ENCODE peak calls at places on chromosomes 2 and 18, in nine cellular contexts. One of them, this sample, is unnamed.

GRCh38 chr2:105754999-105755398 is 10.3 kb downstream of the NCK2 start:
- DNase-seq in IMR-90: no peak
- DNase-seq in astrocyte of the spinal cord: no peak
- DNase-seq in HT-29: no peak
- DNase-seq in NT2/D1: no peak
- DNase-seq in nephron progenitor cell: no peak
- DNase-seq in tibial artery: no peak
- DNase-seq in aorta: no peak
- DNase-seq in H54: no peak
- DNase-seq in this sample: no peak

GRCh38 chr18:69889009-69889408 is 58.7 kb downstream of the CD226 start:
- DNase-seq in IMR-90: no peak
- DNase-seq in astrocyte of the spinal cord: no peak
- DNase-seq in HT-29: no peak
- DNase-seq in NT2/D1: no peak
- DNase-seq in nephron progenitor cell: no peak
- DNase-seq in tibial artery: no peak
- DNase-seq in aorta: no peak
- DNase-seq in H54: no peak
- DNase-seq in this sample: no peak

GRCh38 chr2:110215566-110216158 is 3.3 kb upstream of the MTLN start:
- DNase-seq in IMR-90: no peak
- DNase-seq in astrocyte of the spinal cord: no peak
- DNase-seq in HT-29: no peak
- DNase-seq in NT2/D1: no peak
- DNase-seq in nephron progenitor cell: no peak
- DNase-seq in tibial artery: no peak
- DNase-seq in aorta: no peak
- DNase-seq in H54: no peak
- DNase-seq in this sample: no peak

GRCh38 chr2:196336715-196337617 is 165.6 kb upstream of the STK17B start:
- DNase-seq in IMR-90: peak
- DNase-seq in astrocyte of the spinal cord: peak
- DNase-seq in HT-29: peak
- DNase-seq in NT2/D1: no peak
- DNase-seq in nephron progenitor cell: peak
- DNase-seq in tibial artery: no peak
- DNase-seq in aorta: no peak
- DNase-seq in H54: peak
- DNase-seq in this sample: peak

GRCh38 chr18:73593207-73593606 is 554.4 kb downstream of the FBXO15 start:
- DNase-seq in IMR-90: no peak
- DNase-seq in astrocyte of the spinal cord: no peak
- DNase-seq in HT-29: no peak
- DNase-seq in NT2/D1: no peak
- DNase-seq in nephron progenitor cell: no peak
- DNase-seq in tibial artery: no peak
- DNase-seq in aorta: no peak
- DNase-seq in H54: no peak
- DNase-seq in this sample: no peak

GRCh38 chr2:170052151-170052550 is 125.8 kb upstream of the MYO3B start:
- DNase-seq in IMR-90: peak
- DNase-seq in astrocyte of the spinal cord: peak
- DNase-seq in HT-29: no peak
- DNase-seq in NT2/D1: no peak
- DNase-seq in nephron progenitor cell: no peak
- DNase-seq in tibial artery: no peak
- DNase-seq in aorta: no peak
- DNase-seq in H54: no peak
- DNase-seq in this sample: peak

GRCh38 chr2:202104286-202104870 is 31.3 kb downstream of the KIAA2012 start:
- DNase-seq in IMR-90: peak
- DNase-seq in astrocyte of the spinal cord: peak
- DNase-seq in HT-29: peak
- DNase-seq in NT2/D1: no peak
- DNase-seq in nephron progenitor cell: peak
- DNase-seq in tibial artery: no peak
- DNase-seq in aorta: peak
- DNase-seq in H54: peak
- DNase-seq in this sample: peak

GRCh38 chr18:55096261-55097026 is 137.2 kb upstream of the CCDC68 start:
- DNase-seq in IMR-90: peak
- DNase-seq in astrocyte of the spinal cord: peak
- DNase-seq in HT-29: peak
- DNase-seq in NT2/D1: no peak
- DNase-seq in nephron progenitor cell: no peak
- DNase-seq in tibial artery: peak
- DNase-seq in aorta: no peak
- DNase-seq in H54: no peak
- DNase-seq in this sample: peak

GRCh38 chr2:182435754-182436153 is 8.9 kb upstream of the PDE1A start:
- DNase-seq in IMR-90: peak
- DNase-seq in astrocyte of the spinal cord: peak
- DNase-seq in HT-29: no peak
- DNase-seq in NT2/D1: no peak
- DNase-seq in nephron progenitor cell: no peak
- DNase-seq in tibial artery: no peak
- DNase-seq in aorta: no peak
- DNase-seq in H54: no peak
- DNase-seq in this sample: no peak

GRCh38 chr2:240997141-240997855 is 1.1 kb upstream of the SNED1 start:
- DNase-seq in IMR-90: no peak
- DNase-seq in astrocyte of the spinal cord: peak
- DNase-seq in HT-29: no peak
- DNase-seq in NT2/D1: no peak
- DNase-seq in nephron progenitor cell: no peak
- DNase-seq in tibial artery: peak
- DNase-seq in aorta: no peak
- DNase-seq in H54: no peak
- DNase-seq in this sample: peak

GRCh38 chr2:216478151-216478550 is 20.5 kb upstream of the RPL37A start:
- DNase-seq in IMR-90: peak
- DNase-seq in astrocyte of the spinal cord: peak
- DNase-seq in HT-29: no peak
- DNase-seq in NT2/D1: no peak
- DNase-seq in nephron progenitor cell: no peak
- DNase-seq in tibial artery: no peak
- DNase-seq in aorta: no peak
- DNase-seq in H54: peak
- DNase-seq in this sample: peak

GRCh38 chr2:141311430-141311829 is 819.4 kb downstream of the LRP1B start:
- DNase-seq in IMR-90: no peak
- DNase-seq in astrocyte of the spinal cord: no peak
- DNase-seq in HT-29: no peak
- DNase-seq in NT2/D1: no peak
- DNase-seq in nephron progenitor cell: no peak
- DNase-seq in tibial artery: no peak
- DNase-seq in aorta: no peak
- DNase-seq in H54: no peak
- DNase-seq in this sample: no peak

GRCh38 chr2:149410701-149411484 is 80.5 kb downstream of the LYPD6 start:
- DNase-seq in IMR-90: peak
- DNase-seq in astrocyte of the spinal cord: peak
- DNase-seq in HT-29: no peak
- DNase-seq in NT2/D1: no peak
- DNase-seq in nephron progenitor cell: no peak
- DNase-seq in tibial artery: no peak
- DNase-seq in aorta: no peak
- DNase-seq in H54: peak
- DNase-seq in this sample: peak

GRCh38 chr2:238009563-238009962 is 42.7 kb downstream of the UBE2F start:
- DNase-seq in IMR-90: no peak
- DNase-seq in astrocyte of the spinal cord: no peak
- DNase-seq in HT-29: no peak
- DNase-seq in NT2/D1: no peak
- DNase-seq in nephron progenitor cell: no peak
- DNase-seq in tibial artery: no peak
- DNase-seq in aorta: no peak
- DNase-seq in H54: no peak
- DNase-seq in this sample: no peak

GRCh38 chr2:18834341-18834740 is 245.0 kb upstream of the NT5C1B start:
- DNase-seq in IMR-90: peak
- DNase-seq in astrocyte of the spinal cord: peak
- DNase-seq in HT-29: no peak
- DNase-seq in NT2/D1: no peak
- DNase-seq in nephron progenitor cell: no peak
- DNase-seq in tibial artery: no peak
- DNase-seq in aorta: no peak
- DNase-seq in H54: peak
- DNase-seq in this sample: peak

GRCh38 chr18:12304351-12305210 is 3.5 kb upstream of the TUBB6 start:
- DNase-seq in IMR-90: peak
- DNase-seq in astrocyte of the spinal cord: no peak
- DNase-seq in HT-29: peak
- DNase-seq in NT2/D1: no peak
- DNase-seq in nephron progenitor cell: no peak
- DNase-seq in tibial artery: no peak
- DNase-seq in aorta: no peak
- DNase-seq in H54: no peak
- DNase-seq in this sample: no peak

GRCh38 chr2:219294356-219295351 is 14.5 kb downstream of the PTPRN start:
- DNase-seq in IMR-90: peak
- DNase-seq in astrocyte of the spinal cord: peak
- DNase-seq in HT-29: peak
- DNase-seq in NT2/D1: peak
- DNase-seq in nephron progenitor cell: peak
- DNase-seq in tibial artery: peak
- DNase-seq in aorta: peak
- DNase-seq in H54: peak
- DNase-seq in this sample: peak

GRCh38 chr18:49691177-49691608 is 122.1 kb downstream of the ACAA2 start:
- DNase-seq in IMR-90: peak
- DNase-seq in astrocyte of the spinal cord: peak
- DNase-seq in HT-29: peak
- DNase-seq in NT2/D1: no peak
- DNase-seq in nephron progenitor cell: no peak
- DNase-seq in tibial artery: no peak
- DNase-seq in aorta: peak
- DNase-seq in H54: peak
- DNase-seq in this sample: peak

GRCh38 chr18:79979843-79980242 is 8.5 kb downstream of the TXNL4A start:
- DNase-seq in IMR-90: no peak
- DNase-seq in astrocyte of the spinal cord: no peak
- DNase-seq in HT-29: no peak
- DNase-seq in NT2/D1: no peak
- DNase-seq in nephron progenitor cell: no peak
- DNase-seq in tibial artery: no peak
- DNase-seq in aorta: no peak
- DNase-seq in H54: no peak
- DNase-seq in this sample: no peak

GRCh38 chr18:54260376-54261072 is 8.8 kb upstream of the POLI start:
- DNase-seq in IMR-90: no peak
- DNase-seq in astrocyte of the spinal cord: no peak
- DNase-seq in HT-29: no peak
- DNase-seq in NT2/D1: no peak
- DNase-seq in nephron progenitor cell: no peak
- DNase-seq in tibial artery: no peak
- DNase-seq in aorta: no peak
- DNase-seq in H54: no peak
- DNase-seq in this sample: no peak

GRCh38 chr2:85199692-85200091 is 66.5 kb downstream of the TCF7L1 start:
- DNase-seq in IMR-90: peak
- DNase-seq in astrocyte of the spinal cord: no peak
- DNase-seq in HT-29: no peak
- DNase-seq in NT2/D1: no peak
- DNase-seq in nephron progenitor cell: no peak
- DNase-seq in tibial artery: no peak
- DNase-seq in aorta: no peak
- DNase-seq in H54: no peak
- DNase-seq in this sample: no peak

GRCh38 chr18:76410660-76411417 is 84.2 kb downstream of the ZNF516 start:
- DNase-seq in IMR-90: no peak
- DNase-seq in astrocyte of the spinal cord: no peak
- DNase-seq in HT-29: no peak
- DNase-seq in NT2/D1: no peak
- DNase-seq in nephron progenitor cell: no peak
- DNase-seq in tibial artery: no peak
- DNase-seq in aorta: no peak
- DNase-seq in H54: no peak
- DNase-seq in this sample: no peak

GRCh38 chr2:102271844-102272243 is 39.5 kb upstream of the IL1RL1 start:
- DNase-seq in IMR-90: no peak
- DNase-seq in astrocyte of the spinal cord: no peak
- DNase-seq in HT-29: no peak
- DNase-seq in NT2/D1: no peak
- DNase-seq in nephron progenitor cell: no peak
- DNase-seq in tibial artery: no peak
- DNase-seq in aorta: no peak
- DNase-seq in H54: no peak
- DNase-seq in this sample: no peak

GRCh38 chr2:12498703-12499102 is 218.0 kb upstream of the TRIB2 start:
- DNase-seq in IMR-90: peak
- DNase-seq in astrocyte of the spinal cord: no peak
- DNase-seq in HT-29: no peak
- DNase-seq in NT2/D1: no peak
- DNase-seq in nephron progenitor cell: no peak
- DNase-seq in tibial artery: no peak
- DNase-seq in aorta: no peak
- DNase-seq in H54: no peak
- DNase-seq in this sample: peak

GRCh38 chr2:217849154-217849553 is 153.6 kb downstream of the TNS1 start:
- DNase-seq in IMR-90: no peak
- DNase-seq in astrocyte of the spinal cord: no peak
- DNase-seq in HT-29: no peak
- DNase-seq in NT2/D1: no peak
- DNase-seq in nephron progenitor cell: no peak
- DNase-seq in tibial artery: no peak
- DNase-seq in aorta: peak
- DNase-seq in H54: no peak
- DNase-seq in this sample: peak

GRCh38 chr2:495745-496275 is 181.4 kb downstream of the TMEM18 start:
- DNase-seq in IMR-90: no peak
- DNase-seq in astrocyte of the spinal cord: no peak
- DNase-seq in HT-29: no peak
- DNase-seq in NT2/D1: no peak
- DNase-seq in nephron progenitor cell: no peak
- DNase-seq in tibial artery: no peak
- DNase-seq in aorta: no peak
- DNase-seq in H54: no peak
- DNase-seq in this sample: no peak

GRCh38 chr2:221203138-221203537 is 369.0 kb downstream of the EPHA4 start:
- DNase-seq in IMR-90: no peak
- DNase-seq in astrocyte of the spinal cord: no peak
- DNase-seq in HT-29: no peak
- DNase-seq in NT2/D1: no peak
- DNase-seq in nephron progenitor cell: no peak
- DNase-seq in tibial artery: no peak
- DNase-seq in aorta: no peak
- DNase-seq in H54: no peak
- DNase-seq in this sample: no peak

GRCh38 chr2:239098288-239098970 is 250.5 kb downstream of the TWIST2 start:
- DNase-seq in IMR-90: no peak
- DNase-seq in astrocyte of the spinal cord: no peak
- DNase-seq in HT-29: no peak
- DNase-seq in NT2/D1: no peak
- DNase-seq in nephron progenitor cell: no peak
- DNase-seq in tibial artery: no peak
- DNase-seq in aorta: no peak
- DNase-seq in H54: no peak
- DNase-seq in this sample: no peak

GRCh38 chr2:67660015-67660602 is 263.0 kb downstream of the ETAA1 start:
- DNase-seq in IMR-90: no peak
- DNase-seq in astrocyte of the spinal cord: no peak
- DNase-seq in HT-29: no peak
- DNase-seq in NT2/D1: no peak
- DNase-seq in nephron progenitor cell: no peak
- DNase-seq in tibial artery: no peak
- DNase-seq in aorta: no peak
- DNase-seq in H54: no peak
- DNase-seq in this sample: no peak

GRCh38 chr18:74419761-74420160 is 37.3 kb downstream of the DIPK1C start:
- DNase-seq in IMR-90: no peak
- DNase-seq in astrocyte of the spinal cord: no peak
- DNase-seq in HT-29: no peak
- DNase-seq in NT2/D1: no peak
- DNase-seq in nephron progenitor cell: no peak
- DNase-seq in tibial artery: no peak
- DNase-seq in aorta: no peak
- DNase-seq in H54: no peak
- DNase-seq in this sample: no peak

GRCh38 chr2:37367984-37368383 is 23.6 kb downstream of the QPCT start:
- DNase-seq in IMR-90: no peak
- DNase-seq in astrocyte of the spinal cord: no peak
- DNase-seq in HT-29: no peak
- DNase-seq in NT2/D1: no peak
- DNase-seq in nephron progenitor cell: no peak
- DNase-seq in tibial artery: no peak
- DNase-seq in aorta: no peak
- DNase-seq in H54: no peak
- DNase-seq in this sample: no peak

This sample was measured in LHCN-M2.